ENCODE peak calls at places on chromosomes 1 and 21, in four cellular contexts. L is BJ, C is esophagus squamous epithelium, J is adrenal gland. H is an unnamed sample.
A peak's percentile ranks its signal among the peaks of the same experiment; 100 is the strongest.

GRCh38 chr1:192747942-192748341 is 60.9 kb upstream of the RGS2 start:
- DNase-seq in C (no peak), J (no peak), L (no peak), H (no peak)

GRCh38 chr1:243216741-243217140 is 38.3 kb downstream of the CEP170 start:
- DNase-seq in C (no peak), J (no peak), L (no peak), H (no peak)

GRCh38 chr1:30450818-30451233 is 272.6 kb downstream of the MATN1 start:
- DNase-seq in J (no peak), L (no peak), C (no peak), H (no peak)

GRCh38 chr1:90940746-90941145 is 81.1 kb downstream of the ZNF644 start:
- DNase-seq in C (no peak), L (no peak), J (no peak), H (no peak)

GRCh38 chr1:173648880-173649605 is 13.9 kb downstream of the TEX50 start:
- DNase-seq in C (no peak), L (no peak), J (no peak), H (no peak)

GRCh38 chr1:9328201-9328600 is 35.5 kb downstream of the SPSB1 start:
- DNase-seq in J (no peak), L (no peak), C (no peak), H (no peak)

GRCh38 chr1:167447521-167448136 is 70.7 kb downstream of the CD247 start:
- DNase-seq in J (no peak), C (no peak), L (no peak), H (peak; percentile 79)

GRCh38 chr1:187842406-187843165 is 1013.8 kb downstream of the PLA2G4A start:
- DNase-seq in L (no peak), J (no peak), C (no peak), H (no peak)

GRCh38 chr1:98459471-98459870 is 202.1 kb upstream of the SNX7 start:
- DNase-seq in J (no peak), C (no peak), L (no peak), H (no peak)

DNA sequence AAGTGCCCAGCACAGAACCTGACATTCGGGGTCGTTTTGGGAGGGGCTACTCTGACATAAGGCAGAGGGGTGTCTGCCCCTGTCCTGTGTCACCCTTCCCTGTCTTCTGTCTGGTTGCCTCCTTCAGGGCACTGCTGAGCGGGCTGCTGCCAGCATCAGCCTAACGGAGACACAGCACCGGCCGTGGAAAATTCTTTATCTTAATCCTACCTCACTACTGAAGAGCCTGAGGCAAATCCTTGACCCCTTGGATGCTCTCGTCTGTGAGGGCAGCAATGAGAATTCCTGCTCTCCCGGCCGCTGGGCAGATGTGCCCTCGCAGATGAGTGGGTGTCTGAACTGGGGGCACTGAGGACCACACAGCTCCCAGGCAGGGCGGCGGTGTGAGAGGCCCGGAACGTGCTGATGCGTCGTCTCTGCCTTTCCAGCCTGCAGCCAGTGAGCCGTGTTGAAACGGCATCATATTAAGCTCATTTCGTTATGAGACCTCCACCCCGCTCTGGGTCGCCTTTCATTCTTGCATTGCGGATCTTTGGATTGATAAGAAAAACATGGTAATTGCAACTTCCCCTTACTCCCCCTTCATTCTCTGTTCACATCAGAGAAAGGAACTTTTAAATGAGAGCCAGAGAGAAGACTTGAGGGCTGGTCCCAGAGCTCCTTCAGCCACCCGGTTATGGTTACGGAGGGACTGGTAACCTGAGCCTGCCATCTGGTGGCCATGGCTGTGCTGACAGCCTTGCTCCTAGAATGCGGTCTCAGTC is 271.3 kb downstream of the TRABD2B start:
- DNase-seq in J (peak; percentile 85), L (no peak), C (no peak), H (peak; percentile 93)
- H3K27me3 ChIP-seq in J (peaks cover 23% of the 10 kb centered on the region), L (peaks cover 14% of the 10 kb centered on the region), C (peaks cover 73% of the 10 kb centered on the region), H (no peaks in the 10 kb centered on the region)

DNA sequence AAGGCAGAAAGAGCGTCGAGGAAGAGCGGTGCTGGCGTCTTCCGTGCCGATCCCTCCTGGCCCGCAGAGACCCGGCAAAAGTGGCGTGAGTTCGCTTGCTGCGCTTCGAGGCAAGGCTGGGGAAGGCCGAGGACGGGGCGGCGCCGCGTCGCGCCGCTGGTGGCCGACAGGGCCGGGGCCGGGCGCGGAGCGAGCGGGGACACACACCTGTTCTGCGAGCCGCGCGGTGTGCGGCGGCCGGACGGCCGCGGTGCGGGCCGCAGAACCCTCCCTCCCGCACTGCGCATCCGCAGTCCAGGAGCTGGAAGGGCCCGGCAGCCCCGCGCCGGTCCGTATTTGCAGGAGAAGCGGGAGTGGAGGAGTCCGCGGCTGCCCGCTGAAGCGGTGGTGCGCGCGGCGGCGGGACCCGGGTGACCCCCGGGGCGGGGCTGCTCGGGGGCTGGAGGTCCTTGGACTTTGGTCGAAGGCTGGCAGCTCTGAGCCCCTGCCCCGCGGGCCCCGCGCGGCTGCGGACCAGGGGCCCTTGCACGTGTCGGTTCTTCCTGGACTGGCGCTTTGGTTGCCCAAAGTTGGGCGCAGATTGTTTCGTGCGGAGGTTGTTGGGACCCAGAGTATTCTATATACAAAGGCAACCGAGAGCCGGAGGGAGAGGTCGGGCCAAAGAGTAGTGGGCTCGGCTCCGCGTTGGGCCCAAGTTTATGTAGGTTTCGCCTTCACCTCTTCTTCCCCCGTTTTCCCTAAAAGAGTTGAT is 2.5 kb downstream of the RNF220 start:
- DNase-seq in L (no peak), C (no peak), J (no peak), H (no peak)
- H3K27me3 ChIP-seq in L (peaks cover 59% of the 10 kb centered on the region), C (peaks cover 100% of the 10 kb centered on the region), J (peaks cover 93% of the 10 kb centered on the region), H (no peaks in the 10 kb centered on the region)

GRCh38 chr1:197909346-197909745 is 6.9 kb downstream of the C1orf53 start:
- DNase-seq in J (no peak), L (no peak), C (no peak), H (no peak)
- H3K27me3 ChIP-seq in J (peaks cover 62% of the 10 kb centered on the region), L (peaks cover 33% of the 10 kb centered on the region), C (peaks cover 100% of the 10 kb centered on the region), H (no peaks in the 10 kb centered on the region)

GRCh38 chr1:166351676-166352075 is 184.9 kb upstream of the FAM78B start:
- DNase-seq in J (no peak), L (no peak), C (no peak), H (no peak)

GRCh38 chr1:166353162-166353561 is 186.4 kb upstream of the FAM78B start:
- DNase-seq in J (no peak), C (no peak), L (no peak), H (no peak)

GRCh38 chr1:166350490-166350889 is 183.7 kb upstream of the FAM78B start:
- DNase-seq in J (no peak), C (no peak), L (no peak), H (no peak)

GRCh38 chr1:166354411-166354810 is 187.6 kb upstream of the FAM78B start:
- DNase-seq in C (no peak), L (no peak), J (no peak), H (no peak)
- H3K27me3 ChIP-seq in C (no peaks in the 10 kb centered on the region), L (no peaks in the 10 kb centered on the region), J (no peaks in the 10 kb centered on the region), H (no peaks in the 10 kb centered on the region)

GRCh38 chr21:26782349-26782748 is 62.9 kb downstream of the ADAMTS1 start:
- DNase-seq in C (no peak), L (no peak), J (no peak), H (no peak)

GRCh38 chr21:26783801-26784200 is 61.4 kb downstream of the ADAMTS1 start:
- DNase-seq in C (no peak), J (no peak), L (no peak), H (no peak)

GRCh38 chr21:26784974-26785373 is 60.2 kb downstream of the ADAMTS1 start:
- DNase-seq in C (no peak), L (no peak), J (no peak), H (no peak)

GRCh38 chr21:26782754-26783153 is 62.5 kb downstream of the ADAMTS1 start:
- DNase-seq in L (no peak), C (no peak), J (no peak), H (no peak)

GRCh38 chr21:26781331-26781730 is 63.9 kb downstream of the ADAMTS1 start:
- DNase-seq in J (no peak), L (no peak), C (no peak), H (no peak)
- H3K27me3 ChIP-seq in J (no peaks in the 10 kb centered on the region), L (no peaks in the 10 kb centered on the region), C (no peaks in the 10 kb centered on the region), H (no peaks in the 10 kb centered on the region)

DNA sequence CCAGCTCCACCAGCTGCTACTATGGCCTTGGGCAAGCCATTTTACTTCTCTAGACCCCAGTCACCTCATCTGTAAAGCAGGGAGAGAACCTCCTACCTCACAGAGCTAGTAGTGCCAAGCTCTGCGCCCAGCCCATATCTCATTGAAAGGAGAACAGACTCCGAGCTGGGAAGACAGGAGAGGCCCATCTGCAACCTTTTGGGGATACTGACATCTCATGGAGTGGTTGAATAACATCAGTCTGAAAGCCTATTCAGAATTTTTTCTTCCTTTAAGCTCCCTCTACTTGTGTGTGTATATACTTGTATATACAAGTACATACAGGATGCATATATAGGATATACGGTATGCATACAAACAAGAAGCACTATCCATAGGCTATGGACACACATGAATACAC is 279.5 kb upstream of the POU3F1 start:
- DNase-seq in C (no peak), J (no peak), L (no peak), H (no peak)
- H3K27me3 ChIP-seq in C (peaks cover 28% of the 10 kb centered on the region), J (peaks cover 4% of the 10 kb centered on the region), L (no peaks in the 10 kb centered on the region), H (no peaks in the 10 kb centered on the region)

GRCh38 chr1:85322655-85323054 is 46.2 kb upstream of the BCL10 start:
- DNase-seq in L (no peak), J (no peak), C (no peak), H (no peak)

GRCh38 chr1:85319931-85320330 is 43.5 kb upstream of the BCL10 start:
- DNase-seq in L (no peak), J (no peak), C (no peak), H (no peak)

GRCh38 chr1:85319488-85319887 is 43.1 kb upstream of the BCL10 start:
- DNase-seq in J (no peak), L (no peak), C (no peak), H (no peak)

GRCh38 chr1:85321237-85321964 is 45.0 kb upstream of the BCL10 start:
- DNase-seq in J (no peak), C (no peak), L (no peak), H (no peak)

GRCh38 chr1:85320371-85321131 is 44.1 kb upstream of the BCL10 start:
- DNase-seq in C (no peak), L (no peak), J (no peak), H (no peak)
- H3K27me3 ChIP-seq in C (no peaks in the 10 kb centered on the region), L (no peaks in the 10 kb centered on the region), J (no peaks in the 10 kb centered on the region), H (no peaks in the 10 kb centered on the region)

GRCh38 chr1:111369645-111370044 is 57.9 kb downstream of the OVGP1 start:
- DNase-seq in C (no peak), L (no peak), J (no peak), H (no peak)
- H3K27me3 ChIP-seq in C (peaks cover 51% of the 10 kb centered on the region), L (no peaks in the 10 kb centered on the region), J (no peaks in the 10 kb centered on the region), H (no peaks in the 10 kb centered on the region)

GRCh38 chr1:6106321-6106731 is 60.6 kb downstream of the KCNAB2 start:
- DNase-seq in J (no peak), C (no peak), L (no peak), H (no peak)
- H3K27me3 ChIP-seq in J (peaks cover 7% of the 10 kb centered on the region), C (peaks cover 71% of the 10 kb centered on the region), L (no peaks in the 10 kb centered on the region), H (no peaks in the 10 kb centered on the region)